ENCODE peak calls at places on chromosomes 11 and 22, in eight cellular contexts. V is lower leg skin, K is esophagus squamous epithelium, S is heart left ventricle, X is body of pancreas, A is K562, D is IMR-90, O is erythroblast. E is an unnamed sample.

GRCh38 chr11:102012946-102013345 is 34.3 kb upstream of the CFAP300 start:
- DNase-seq in V (no peak), K (no peak), S (no peak), X (no peak), A (no peak), D (no peak), O (no peak), E (no peak)

GRCh38 chr11:99020324-99021225 is at the start of gene CNTN5:
- DNase-seq in V (no peak), K (no peak), S (no peak), X (peak), A (peak), D (peak), O (peak), E (peak)

GRCh38 chr11:108697872-108698473 is 33.1 kb downstream of the DDX10 start:
- DNase-seq in V (peak), K (no peak), S (peak), X (peak), A (peak), D (peak), O (peak), E (peak)

GRCh38 chr11:12538889-12539421 is 135.3 kb upstream of the TEAD1 start:
- DNase-seq in V (no peak), K (no peak), S (no peak), X (no peak), A (no peak), D (no peak), O (no peak), E (no peak)

GRCh38 chr22:22021160-22021750 is 38.7 kb upstream of the TOP3B start:
- DNase-seq in V (no peak), K (no peak), S (no peak), X (no peak), A (peak), D (peak), O (no peak), E (no peak)

GRCh38 chr11:45553401-45553936 is 112.0 kb downstream of the CHST1 start:
- DNase-seq in V (no peak), K (no peak), S (no peak), X (no peak), A (no peak), D (no peak), O (peak), E (no peak)

GRCh38 chr22:28408702-28409101 is 270.9 kb downstream of the TTC28 start:
- DNase-seq in V (no peak), K (no peak), S (no peak), X (no peak), A (no peak), D (peak), O (no peak), E (no peak)

GRCh38 chr11:65389294-65389980 is 3.0 kb downstream of the FRMD8 start:
- DNase-seq in V (no peak), K (no peak), S (no peak), X (peak), A (no peak), D (no peak), O (no peak), E (no peak)

GRCh38 chr22:49021926-49022815 is 805.5 kb downstream of the BRD1 start:
- DNase-seq in V (no peak), K (no peak), S (no peak), X (peak), A (no peak), D (no peak), O (no peak), E (no peak)

GRCh38 chr11:13595166-13595565 is 73.3 kb upstream of the FAR1 start:
- DNase-seq in V (no peak), K (no peak), S (no peak), X (no peak), A (no peak), D (peak), O (no peak), E (peak)

GRCh38 chr11:99376463-99376862 is 355.7 kb downstream of the CNTN5 start:
- DNase-seq in V (no peak), K (no peak), S (no peak), X (no peak), A (no peak), D (no peak), O (no peak), E (no peak)

GRCh38 chr11:105988197-105988596 is 33.8 kb downstream of the MSANTD4 start:
- DNase-seq in V (no peak), K (no peak), S (no peak), X (no peak), A (no peak), D (no peak), O (no peak), E (no peak)

GRCh38 chr11:31820438-31820818 is 9.3 kb upstream of the PAX6 start:
- DNase-seq in V (no peak), K (no peak), S (no peak), X (no peak), A (no peak), D (no peak), O (no peak), E (no peak)

GRCh38 chr22:38872831-38873248 is 824 bp upstream of the CBX6 start:
- DNase-seq in V (peak), K (no peak), S (peak), X (peak), A (peak), D (peak), O (peak), E (peak)
- TF ChIP-seq POLR2A in V (no peak), K (no peak), S (peak), X (no peak), A (no peak), D (no peak), O (no peak), E (no peak)

DNA sequence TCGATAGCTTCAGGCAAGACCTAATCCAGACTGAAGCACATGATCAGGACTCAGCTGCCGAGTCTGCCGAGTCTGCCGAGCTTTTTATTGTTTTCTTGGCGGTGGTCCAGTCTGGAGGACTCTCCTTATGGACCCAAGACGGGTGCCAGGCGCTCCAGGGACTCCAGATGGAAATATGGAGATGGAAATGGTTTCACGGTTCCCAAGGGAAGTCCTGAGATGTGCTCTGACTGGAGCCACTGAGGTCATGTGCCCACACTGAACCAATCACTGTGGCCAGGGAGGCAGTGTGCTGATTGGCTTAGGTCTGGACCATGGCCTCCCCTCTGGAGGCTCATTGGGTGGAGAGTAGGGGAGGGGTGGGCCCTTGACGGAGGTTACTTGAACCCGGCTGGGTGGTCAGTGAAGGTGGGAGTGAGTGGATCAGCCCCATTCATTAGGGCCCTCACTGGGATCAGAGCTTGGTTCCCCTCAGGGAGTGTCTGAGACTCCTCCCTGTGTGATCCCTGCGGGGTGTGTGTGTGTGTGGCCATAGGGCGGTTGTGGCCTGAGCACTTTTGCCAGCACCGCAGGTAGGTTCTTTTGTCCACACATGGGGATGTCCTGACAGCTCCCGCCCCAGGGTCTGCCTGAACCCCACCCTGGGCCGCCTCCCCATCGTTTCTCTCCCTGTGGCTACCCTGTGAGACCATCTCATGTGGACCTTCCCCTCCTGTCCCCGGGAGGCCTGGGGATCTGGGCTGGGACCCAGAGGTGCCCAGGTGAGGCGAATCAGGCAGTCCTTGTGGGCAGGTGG is 14.0 kb downstream of the RPS6KA4 start:
- DNase-seq in V (no peak), K (no peak), S (no peak), X (no peak), A (peak), D (no peak), O (no peak), E (peak)
- TF ChIP-seq POLR2A in V (no peak), K (no peak), S (no peak), X (no peak), A (peak), D (no peak), O (no peak), E (peak)

GRCh38 chr11:72825661-72826060 is 11.4 kb downstream of the ATG16L2 start:
- DNase-seq in V (no peak), K (no peak), S (no peak), X (no peak), A (no peak), D (no peak), O (no peak), E (no peak)
- TF ChIP-seq POLR2A in V (no peak), K (no peak), S (no peak), X (no peak), A (no peak), D (no peak), O (no peak), E (no peak)

GRCh38 chr22:36326178-36327161 is 61.3 kb downstream of the MYH9 start:
- DNase-seq in V (no peak), K (no peak), S (no peak), X (no peak), A (no peak), D (no peak), O (no peak), E (no peak)

GRCh38 chr22:36328635-36329216 is 59.0 kb downstream of the MYH9 start:
- DNase-seq in V (no peak), K (no peak), S (peak), X (peak), A (peak), D (peak), O (peak), E (no peak)

GRCh38 chr22:36330127-36330526 is 57.6 kb downstream of the MYH9 start:
- DNase-seq in V (no peak), K (no peak), S (no peak), X (no peak), A (no peak), D (no peak), O (no peak), E (no peak)

GRCh38 chr22:36329217-36330078 is 58.3 kb downstream of the MYH9 start:
- DNase-seq in V (no peak), K (no peak), S (peak), X (peak), A (peak), D (peak), O (peak), E (peak)

DNA sequence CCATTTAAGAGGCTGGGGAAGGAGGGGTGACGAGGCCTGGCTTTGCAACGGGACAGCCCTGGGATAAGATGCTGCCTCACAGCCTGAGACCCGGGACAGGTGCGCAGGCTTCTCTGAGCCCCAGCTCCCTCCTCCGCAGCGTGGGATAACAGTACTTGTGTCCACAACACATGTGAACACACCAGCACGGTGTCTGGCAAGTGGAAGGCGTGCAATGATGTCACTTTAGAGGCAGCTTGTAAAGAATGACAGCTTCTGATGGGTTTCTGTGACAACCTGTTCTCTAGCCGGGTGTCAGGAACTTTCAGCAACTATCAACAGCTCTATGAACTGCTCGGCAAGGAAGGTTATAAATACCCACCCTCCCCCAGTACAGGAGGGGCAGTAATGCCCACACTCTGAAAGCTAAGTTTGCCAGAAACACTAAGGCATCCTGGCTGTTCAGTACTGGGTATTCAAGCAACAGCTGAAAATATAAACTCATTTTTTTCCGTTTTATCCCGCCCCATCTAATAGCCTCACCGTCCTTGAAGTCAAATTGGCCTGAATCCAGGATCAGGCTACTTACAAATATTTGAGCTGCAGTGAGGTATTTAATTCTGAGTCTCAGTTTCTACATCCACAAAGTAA is 59.7 kb downstream of the MYH9 start:
- DNase-seq in V (no peak), K (no peak), S (peak), X (peak), A (no peak), D (peak), O (peak), E (no peak)
- TF ChIP-seq POLR2A in V (no peak), K (no peak), S (peak), X (no peak), A (no peak), D (peak), O (no peak), E (no peak)

E was measured in H54.